ENCODE peak calls at places on chromosomes 4 and X, in eight cellular contexts. J is activated CD8-positive, alpha-beta memory T cell treated with anti-CD3 and anti-CD28 coated beads for 48 hours; E is iPS DF 6.9; O is iris pigment epithelial cell; P is mucosa of descending colon; I is left cardiac atrium; C is DMS 273 treated with DMSO at 0.1 percent for 48 hours; M is kidney tubule cell. Y is an unnamed sample.

GRCh38 chr4:5776510-5776909 is 65.5 kb downstream of the EVC start:
- DNase-seq in J (no peak), E (no peak), O (no peak), P (no peak), I (no peak), C (no peak), M (no peak), Y (no peak)

GRCh38 chr4:99572527-99573240 is 1.9 kb upstream of the MTTP start:
- DNase-seq in J (no peak), E (no peak), O (peak), P (no peak), I (no peak), C (no peak), M (no peak), Y (no peak)

GRCh38 chr4:139887378-139887801 is 221.8 kb downstream of the MGST2 start:
- DNase-seq in J (no peak), E (no peak), O (peak), P (no peak), I (no peak), C (no peak), M (peak), Y (no peak)

GRCh38 chrX:54807524-54808108 is at the start of gene MAGED2:
- DNase-seq in J (no peak), E (no peak), O (peak), P (no peak), I (no peak), C (no peak), M (peak), Y (peak)

GRCh38 chr4:142110136-142110535 is 473.8 kb downstream of the IL15 start:
- DNase-seq in J (no peak), E (no peak), O (peak), P (no peak), I (no peak), C (no peak), M (no peak), Y (no peak)

GRCh38 chrX:38806054-38806389 is 4.8 kb downstream of the MID1IP1 start:
- DNase-seq in J (no peak), E (no peak), O (no peak), P (no peak), I (peak), C (no peak), M (no peak), Y (no peak)

GRCh38 chr4:89382439-89382838 is 74.8 kb upstream of the GPRIN3 start:
- DNase-seq in J (no peak), E (no peak), O (no peak), P (no peak), I (no peak), C (no peak), M (no peak), Y (no peak)

GRCh38 chrX:109487640-109488039 is 5.8 kb upstream of the GUCY2F start:
- DNase-seq in J (no peak), E (no peak), O (no peak), P (no peak), I (no peak), C (no peak), M (no peak), Y (no peak)

GRCh38 chr4:151436093-151436518 is 27.1 kb downstream of the FHIP1A start:
- DNase-seq in J (no peak), E (no peak), O (peak), P (no peak), I (no peak), C (no peak), M (no peak), Y (no peak)

GRCh38 chr4:100208964-100209363 is 18.7 kb upstream of the DDIT4L start:
- DNase-seq in J (no peak), E (no peak), O (peak), P (no peak), I (no peak), C (no peak), M (peak), Y (no peak)

GRCh38 chr4:38743866-38744265 is 38.9 kb downstream of the TLR10 start:
- DNase-seq in J (no peak), E (no peak), O (no peak), P (no peak), I (no peak), C (peak), M (no peak), Y (no peak)

GRCh38 chr4:150236626-150237025 is 158.4 kb downstream of the DCLK2 start:
- DNase-seq in J (no peak), E (no peak), O (peak), P (no peak), I (no peak), C (no peak), M (peak), Y (no peak)

GRCh38 chr4:162163892-162164759 is at the start of gene FSTL5:
- DNase-seq in J (no peak), E (peak), O (peak), P (peak), I (peak), C (peak), M (peak), Y (peak)

Y was measured in upper lobe of right lung.